ENCODE peak calls at places on chromosomes 1 and 21, in eight cellular contexts. C is right lobe of liver; K is iPS-NIHi11; G is endothelial cell; J is uterus; A is EH; S is CD8-positive, alpha-beta T cell; N is pons. V is an unnamed sample.

GRCh38 chr1:221137668-221138067 is 258.4 kb downstream of the HLX start:
- DNase-seq in C (no peak), K (no peak), G (no peak), J (no peak), A (no peak), S (no peak), N (no peak), V (no peak)

GRCh38 chr1:202243006-202243405 is 49.4 kb downstream of the LGR6 start:
- DNase-seq in C (no peak), K (no peak), G (no peak), J (no peak), A (no peak), S (no peak), N (no peak), V (no peak)

GRCh38 chr1:94063379-94063778 is 57.6 kb downstream of the ABCA4 start:
- DNase-seq in C (no peak), K (peak), G (no peak), J (peak), A (peak), S (no peak), N (peak), V (no peak)

GRCh38 chr1:162905174-162905573 is 44.2 kb upstream of the CCDC190 start:
- DNase-seq in C (no peak), K (no peak), G (no peak), J (no peak), A (peak), S (no peak), N (no peak), V (no peak)

GRCh38 chr1:3650248-3651010 is 526 bp upstream of the WRAP73 start:
- DNase-seq in C (no peak), K (no peak), G (no peak), J (no peak), A (no peak), S (no peak), N (no peak), V (no peak)

GRCh38 chr1:9440763-9441194 is 98.5 kb upstream of the SLC25A33 start:
- DNase-seq in C (peak), K (no peak), G (no peak), J (no peak), A (no peak), S (no peak), N (peak), V (no peak)

GRCh38 chr21:42579456-42580075 is 65.9 kb downstream of the SLC37A1 start:
- DNase-seq in C (no peak), K (no peak), G (no peak), J (peak), A (no peak), S (no peak), N (no peak), V (no peak)

GRCh38 chr1:7896994-7897393 is 43.6 kb downstream of the TNFRSF9 start:
- DNase-seq in C (no peak), K (no peak), G (no peak), J (no peak), A (no peak), S (no peak), N (no peak), V (no peak)

GRCh38 chr1:110002695-110003094 is 18.1 kb downstream of the AHCYL1 start:
- DNase-seq in C (no peak), K (no peak), G (no peak), J (no peak), A (peak), S (no peak), N (no peak), V (no peak)

GRCh38 chr21:38861989-38862683 is 56.4 kb downstream of the ETS2 start:
- DNase-seq in C (no peak), K (no peak), G (no peak), J (no peak), A (peak), S (no peak), N (no peak), V (no peak)

GRCh38 chr1:156114919-156115513 is 505 bp downstream of the LMNA start:
- DNase-seq in C (no peak), K (peak), G (no peak), J (no peak), A (peak), S (no peak), N (no peak), V (no peak)

GRCh38 chr1:230598745-230599144 is 43.5 kb upstream of the COG2 start:
- DNase-seq in C (no peak), K (no peak), G (no peak), J (no peak), A (no peak), S (no peak), N (no peak), V (no peak)

GRCh38 chr1:145892486-145893087 is 6.9 kb upstream of the ANKRD35 start:
- DNase-seq in C (no peak), K (no peak), G (no peak), J (peak), A (peak), S (no peak), N (no peak), V (peak)

GRCh38 chr1:116739371-116740007 is 14.7 kb upstream of the CD2 start:
- DNase-seq in C (no peak), K (no peak), G (no peak), J (no peak), A (no peak), S (no peak), N (no peak), V (no peak)

GRCh38 chr1:54774820-54775498 is 10.6 kb upstream of the PARS2 start:
- DNase-seq in C (no peak), K (peak), G (peak), J (no peak), A (peak), S (no peak), N (no peak), V (no peak)

GRCh38 chr1:3669421-3669821 is 17.1 kb downstream of the TP73 start:
- DNase-seq in C (peak), K (no peak), G (no peak), J (no peak), A (no peak), S (no peak), N (no peak), V (no peak)

GRCh38 chr21:32412162-32412997 is at the start of gene EVA1C:
- DNase-seq in C (peak), K (peak), G (peak), J (peak), A (peak), S (peak), N (no peak), V (peak)

GRCh38 chr21:44317871-44318270 is 18.0 kb downstream of the PFKL start:
- DNase-seq in C (no peak), K (no peak), G (no peak), J (no peak), A (no peak), S (no peak), N (no peak), V (no peak)

GRCh38 chr1:160605205-160605604 is 25.9 kb upstream of the CD84 start:
- DNase-seq in C (no peak), K (no peak), G (no peak), J (no peak), A (no peak), S (no peak), N (no peak), V (no peak)

GRCh38 chr1:9293512-9294439 is 1.1 kb downstream of the SPSB1 start:
- DNase-seq in C (no peak), K (no peak), G (no peak), J (no peak), A (peak), S (peak), N (no peak), V (no peak)

GRCh38 chr1:181101581-181102226 is 13.2 kb downstream of the IER5 start:
- DNase-seq in C (no peak), K (peak), G (no peak), J (no peak), A (peak), S (no peak), N (no peak), V (no peak)

GRCh38 chr21:37294674-37295073 is 27.5 kb upstream of the VPS26C start:
- DNase-seq in C (no peak), K (no peak), G (peak), J (no peak), A (peak), S (no peak), N (no peak), V (no peak)

GRCh38 chr1:44884746-44885145 is 41.7 kb upstream of the PTCH2 start:
- DNase-seq in C (no peak), K (no peak), G (no peak), J (no peak), A (no peak), S (no peak), N (peak), V (no peak)

GRCh38 chr1:227959325-227959860 is 11.7 kb upstream of the WNT9A start:
- DNase-seq in C (no peak), K (no peak), G (no peak), J (no peak), A (no peak), S (no peak), N (no peak), V (no peak)

GRCh38 chr1:40014812-40015594 is 25.5 kb upstream of the CAP1 start:
- DNase-seq in C (no peak), K (no peak), G (no peak), J (no peak), A (peak), S (no peak), N (no peak), V (no peak)

GRCh38 chr1:214637722-214638473 is 34.9 kb downstream of the CENPF start:
- DNase-seq in C (no peak), K (peak), G (peak), J (no peak), A (peak), S (peak), N (peak), V (no peak)

GRCh38 chr1:207860531-207860930 is 50.4 kb downstream of the CD34 start:
- DNase-seq in C (no peak), K (no peak), G (no peak), J (no peak), A (no peak), S (no peak), N (no peak), V (no peak)

GRCh38 chr1:164853146-164853545 is 294.2 kb downstream of the PBX1 start:
- DNase-seq in C (no peak), K (no peak), G (no peak), J (no peak), A (no peak), S (no peak), N (no peak), V (no peak)

GRCh38 chr1:28301368-28302174 is 27.3 kb upstream of the MED18 start:
- DNase-seq in C (no peak), K (no peak), G (no peak), J (no peak), A (peak), S (no peak), N (no peak), V (no peak)

GRCh38 chr1:33974147-33974546 is 110.3 kb downstream of the HMGB4 start:
- DNase-seq in C (no peak), K (no peak), G (no peak), J (no peak), A (no peak), S (no peak), N (peak), V (no peak)

GRCh38 chr1:180366386-180367068 is 135.8 kb downstream of the ACBD6 start:
- DNase-seq in C (no peak), K (no peak), G (no peak), J (no peak), A (peak), S (no peak), N (no peak), V (no peak)

GRCh38 chr1:145963218-145964019 is 956 bp downstream of the ANKRD34A start:
- DNase-seq in C (no peak), K (no peak), G (no peak), J (no peak), A (peak), S (no peak), N (peak), V (no peak)

GRCh38 chr1:11671205-11671543 is 7.2 kb downstream of the FBXO6 start:
- DNase-seq in C (no peak), K (no peak), G (no peak), J (no peak), A (no peak), S (no peak), N (no peak), V (no peak)

V was measured in prostate gland.